ENCODE peak calls at places on chromosomes 12 and 14, in eight cellular contexts. X is psoas muscle, G is HepG2, Z is heart right ventricle, U is ovary, J is adipocyte, R is PC-3, Y is OCI-LY7. A is an unnamed sample.

GRCh38 chr12:121797937-121798801 is 4.7 kb upstream of the RHOF start:
- DNase-seq in X (peak), G (no peak), Z (peak), U (peak), J (peak), R (peak), Y (no peak), A (peak)

GRCh38 chr14:105168496-105168978 is at the start of gene JAG2:
- DNase-seq in X (peak), G (no peak), Z (peak), U (no peak), J (peak), R (peak), Y (peak), A (no peak)

GRCh38 chr12:51923506-51924365 is 16.4 kb downstream of the ACVRL1 start:
- DNase-seq in X (peak), G (no peak), Z (peak), U (peak), J (peak), R (peak), Y (peak), A (peak)

GRCh38 chr12:89345830-89346740 is 6.2 kb downstream of the DUSP6 start:
- DNase-seq in X (peak), G (no peak), Z (peak), U (no peak), J (peak), R (peak), Y (peak), A (peak)

GRCh38 chr12:42568952-42569916 is 20.3 kb downstream of the PRICKLE1 start:
- DNase-seq in X (no peak), G (peak), Z (no peak), U (no peak), J (peak), R (peak), Y (peak), A (peak)

GRCh38 chr12:125050868-125051267 is 14.4 kb upstream of the AACS start:
- DNase-seq in X (no peak), G (no peak), Z (no peak), U (no peak), J (no peak), R (no peak), Y (no peak), A (peak)

GRCh38 chr12:121955258-121956040 is 37.1 kb downstream of the CFAP251 start:
- DNase-seq in X (no peak), G (no peak), Z (no peak), U (no peak), J (peak), R (peak), Y (peak), A (peak)

GRCh38 chr12:110585231-110585799 is 2.2 kb upstream of the PPTC7 start:
- DNase-seq in X (no peak), G (no peak), Z (no peak), U (no peak), J (peak), R (peak), Y (peak), A (peak)

GRCh38 chr12:124743479-124744272 is 120.0 kb downstream of the SCARB1 start:
- DNase-seq in X (no peak), G (no peak), Z (no peak), U (no peak), J (no peak), R (no peak), Y (no peak), A (no peak)

GRCh38 chr12:28683371-28683770 is 465.7 kb upstream of the FAR2 start:
- DNase-seq in X (no peak), G (no peak), Z (no peak), U (no peak), J (peak), R (no peak), Y (no peak), A (no peak)

GRCh38 chr12:62848418-62848817 is 86.5 kb downstream of the PPM1H start:
- DNase-seq in X (no peak), G (no peak), Z (no peak), U (no peak), J (peak), R (peak), Y (no peak), A (peak)

GRCh38 chr14:54877015-54877702 is 25.5 kb downstream of the GCH1 start:
- DNase-seq in X (no peak), G (no peak), Z (no peak), U (no peak), J (no peak), R (no peak), Y (no peak), A (peak)

GRCh38 chr12:91877022-91877421 is 268.6 kb downstream of the BTG1 start:
- DNase-seq in X (no peak), G (no peak), Z (no peak), U (no peak), J (no peak), R (no peak), Y (peak), A (peak)

GRCh38 chr12:104956870-104957301 is 1.2 kb downstream of the SLC41A2 start:
- DNase-seq in X (no peak), G (no peak), Z (no peak), U (no peak), J (peak), R (peak), Y (no peak), A (peak)

GRCh38 chr12:64181504-64182291 is 40.4 kb downstream of the KICS2 start:
- DNase-seq in X (no peak), G (peak), Z (no peak), U (peak), J (peak), R (peak), Y (no peak), A (peak)

GRCh38 chr12:63985456-63985855 is 141.0 kb downstream of the SRGAP1 start:
- DNase-seq in X (no peak), G (no peak), Z (no peak), U (no peak), J (no peak), R (no peak), Y (no peak), A (no peak)

GRCh38 chr12:31506907-31507306 is 84.0 kb downstream of the DENND5B start:
- DNase-seq in X (no peak), G (no peak), Z (no peak), U (no peak), J (no peak), R (no peak), Y (no peak), A (no peak)

GRCh38 chr14:93564918-93565317 is 134.2 kb downstream of the UNC79 start:
- DNase-seq in X (no peak), G (no peak), Z (no peak), U (no peak), J (no peak), R (no peak), Y (no peak), A (no peak)

GRCh38 chr14:101334656-101335055 is 226.6 kb upstream of the DIO3 start:
- DNase-seq in X (no peak), G (peak), Z (no peak), U (no peak), J (no peak), R (no peak), Y (no peak), A (no peak)

GRCh38 chr14:69571449-69571878 is 3.2 kb downstream of the CCDC177 start:
- DNase-seq in X (no peak), G (no peak), Z (no peak), U (no peak), J (no peak), R (no peak), Y (no peak), A (no peak)
- H3K4me3 ChIP-seq in X (peak), G (no peak), Z (peak), U (peak), J (peak), R (peak), Y (no peak), A (no peak)

DNA sequence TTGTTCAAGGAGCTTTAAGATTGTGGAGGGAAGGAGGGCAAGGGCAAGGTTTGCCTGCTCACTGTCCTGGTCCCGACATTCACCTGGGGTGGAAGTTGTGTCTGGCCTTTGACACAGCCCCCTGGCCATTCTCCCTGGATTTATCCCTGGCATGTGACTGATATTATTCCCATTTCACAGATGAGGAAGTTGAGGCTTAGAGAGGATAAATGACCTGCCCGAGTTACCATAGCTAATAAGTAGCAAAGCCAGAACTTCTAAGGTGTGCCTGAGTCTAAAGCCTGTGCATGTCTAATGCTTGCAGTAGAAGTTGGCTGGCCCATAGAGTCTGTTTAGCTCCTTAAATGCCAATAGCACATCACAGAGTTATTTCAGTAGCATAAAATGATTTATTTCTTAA is 720 bp upstream of the FGF6 start:
- DNase-seq in X (no peak), G (no peak), Z (no peak), U (no peak), J (no peak), R (no peak), Y (no peak), A (no peak)
- H3K4me3 ChIP-seq in X (no peak), G (no peak), Z (no peak), U (no peak), J (no peak), R (no peak), Y (no peak), A (no peak)

DNA sequence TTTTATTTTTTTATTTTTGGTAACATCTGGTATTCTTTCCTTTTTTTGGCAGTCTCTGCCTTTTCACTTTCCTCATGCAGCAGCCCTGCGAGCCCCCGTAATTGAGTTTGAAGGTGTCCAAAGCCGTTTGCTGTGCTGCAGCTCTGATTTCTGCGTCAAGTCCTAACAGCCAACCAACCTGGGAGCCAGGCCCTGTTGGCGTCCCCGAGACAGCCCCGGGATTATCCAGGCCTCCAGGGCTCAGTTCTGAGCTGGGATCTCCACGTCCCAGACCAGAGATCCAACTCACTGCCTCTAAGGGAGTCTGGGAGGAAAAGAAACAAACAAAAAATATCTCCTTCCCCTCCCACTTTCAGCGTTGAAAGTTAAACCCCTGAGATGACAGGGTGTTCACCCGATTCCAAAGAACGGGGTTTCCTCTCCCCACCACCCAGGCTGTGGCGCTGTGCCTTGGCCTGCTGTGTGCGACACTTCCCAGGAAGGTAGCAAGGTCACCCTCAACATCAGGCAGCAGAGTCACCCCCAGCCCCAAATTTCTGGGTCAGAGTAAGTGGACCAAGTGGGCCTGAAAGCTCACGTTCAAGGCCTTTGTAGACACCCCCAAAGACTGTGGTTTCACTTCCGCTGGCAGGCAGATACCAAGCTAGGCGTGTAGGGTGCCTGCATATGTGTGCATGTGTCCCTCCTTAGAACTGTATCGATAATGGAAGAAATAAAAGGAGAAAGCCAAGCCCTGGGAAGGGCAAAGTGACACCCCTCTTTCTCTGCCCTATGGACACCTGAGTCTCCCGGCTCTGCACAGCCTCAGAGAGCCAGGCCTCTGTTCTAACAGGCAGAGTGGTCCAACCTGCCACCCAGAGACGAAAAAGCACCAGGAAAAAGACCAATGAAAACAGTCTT is 11.1 kb downstream of the BCL11B start:
- DNase-seq in X (no peak), G (no peak), Z (no peak), U (no peak), J (no peak), R (no peak), Y (peak), A (no peak)
- H3K4me3 ChIP-seq in X (no peak), G (no peak), Z (no peak), U (no peak), J (no peak), R (no peak), Y (no peak), A (no peak)

GRCh38 chr14:61099221-61099835 is 118.3 kb downstream of the SLC38A6 start:
- DNase-seq in X (no peak), G (no peak), Z (no peak), U (no peak), J (peak), R (no peak), Y (no peak), A (peak)

GRCh38 chr14:61104358-61104757 is 123.3 kb downstream of the SLC38A6 start:
- DNase-seq in X (no peak), G (no peak), Z (no peak), U (no peak), J (no peak), R (no peak), Y (no peak), A (no peak)

GRCh38 chr14:61103541-61104339 is 122.7 kb downstream of the SLC38A6 start:
- DNase-seq in X (peak), G (peak), Z (no peak), U (peak), J (peak), R (peak), Y (no peak), A (peak)

GRCh38 chr14:61101803-61102548 is 120.9 kb downstream of the SLC38A6 start:
- DNase-seq in X (no peak), G (no peak), Z (no peak), U (no peak), J (peak), R (peak), Y (peak), A (peak)

GRCh38 chr14:61102549-61103466 is 121.8 kb downstream of the SLC38A6 start:
- DNase-seq in X (no peak), G (peak), Z (no peak), U (no peak), J (no peak), R (peak), Y (peak), A (no peak)
- H3K4me3 ChIP-seq in X (no peak), G (peak), Z (no peak), U (no peak), J (peak), R (peak), Y (no peak), A (no peak)

GRCh38 chr12:95212576-95212975 is 4.7 kb downstream of the FGD6 start:
- DNase-seq in X (no peak), G (no peak), Z (no peak), U (no peak), J (no peak), R (peak), Y (no peak), A (peak)

GRCh38 chr12:95213928-95214327 is 3.3 kb downstream of the FGD6 start:
- DNase-seq in X (no peak), G (no peak), Z (no peak), U (no peak), J (no peak), R (no peak), Y (no peak), A (no peak)

GRCh38 chr12:95213119-95213518 is 4.1 kb downstream of the FGD6 start:
- DNase-seq in X (no peak), G (no peak), Z (no peak), U (no peak), J (no peak), R (peak), Y (no peak), A (no peak)

GRCh38 chr12:95215925-95216324 is 1.3 kb downstream of the FGD6 start:
- DNase-seq in X (no peak), G (peak), Z (no peak), U (no peak), J (peak), R (peak), Y (peak), A (peak)

GRCh38 chr12:95214466-95214865 is 2.8 kb downstream of the FGD6 start:
- DNase-seq in X (no peak), G (no peak), Z (no peak), U (no peak), J (no peak), R (peak), Y (no peak), A (peak)
- H3K4me3 ChIP-seq in X (no peak), G (no peak), Z (no peak), U (no peak), J (no peak), R (peak), Y (peak), A (no peak)

DNA sequence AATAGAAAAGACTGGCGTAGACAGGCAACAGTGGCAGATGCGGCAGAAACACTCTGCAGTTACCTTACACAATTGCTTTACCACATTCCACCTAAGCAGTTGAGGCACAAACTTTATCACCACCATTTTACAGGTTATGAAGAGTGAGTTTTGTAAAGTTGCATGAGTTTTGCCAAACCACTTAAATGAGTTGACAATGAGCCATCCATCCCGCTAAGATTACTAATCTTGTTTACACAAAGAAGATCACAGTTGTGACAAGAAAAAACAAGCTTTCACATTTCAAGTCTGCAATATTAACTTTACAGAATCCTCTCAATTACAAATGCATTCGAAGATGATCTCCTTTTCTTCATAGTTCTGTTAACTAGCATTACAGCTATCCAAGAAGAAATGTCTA is 1.8 kb downstream of the TMCC3 start:
- DNase-seq in X (no peak), G (no peak), Z (no peak), U (no peak), J (no peak), R (peak), Y (no peak), A (peak)
- H3K4me3 ChIP-seq in X (peak), G (no peak), Z (peak), U (no peak), J (no peak), R (peak), Y (no peak), A (peak)

GRCh38 chr14:60508363-60508706 is 611 bp upstream of the SIX6 start:
- DNase-seq in X (no peak), G (no peak), Z (no peak), U (no peak), J (no peak), R (no peak), Y (no peak), A (no peak)
- H3K4me3 ChIP-seq in X (peak), G (no peak), Z (no peak), U (no peak), J (no peak), R (no peak), Y (no peak), A (no peak)

GRCh38 chr12:6961278-6961694 is 9.2 kb downstream of the PHB2 start:
- DNase-seq in X (peak), G (no peak), Z (peak), U (peak), J (no peak), R (no peak), Y (no peak), A (peak)
- H3K4me3 ChIP-seq in X (peak), G (peak), Z (peak), U (peak), J (peak), R (no peak), Y (peak), A (no peak)

DNA sequence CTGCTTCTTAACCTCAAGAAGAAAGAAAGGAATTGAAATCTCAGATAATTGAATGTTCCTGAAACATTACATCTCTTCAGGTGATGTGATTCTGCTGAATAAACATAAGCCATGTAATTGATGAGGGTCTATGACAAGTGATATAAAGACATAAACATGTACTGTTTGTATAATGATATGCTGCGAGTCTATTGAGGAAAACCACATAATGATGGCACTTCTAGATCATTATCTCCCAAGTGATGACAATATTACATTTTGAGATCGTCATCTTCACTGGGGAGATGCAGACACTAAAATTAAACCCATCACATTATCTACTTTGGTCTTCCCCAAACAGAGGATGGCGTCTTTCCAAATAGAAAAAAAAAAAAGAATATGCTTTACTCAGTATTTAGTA is 457 bp upstream of the PTPRB start:
- DNase-seq in X (no peak), G (no peak), Z (no peak), U (no peak), J (no peak), R (peak), Y (no peak), A (no peak)
- H3K4me3 ChIP-seq in X (peak), G (no peak), Z (peak), U (no peak), J (no peak), R (no peak), Y (no peak), A (no peak)